ENCODE peak calls at places on chromosomes 16 and 17, in seven cellular contexts. K is mesendoderm, L is IMR-90, R is H1, T is H9, Y is neuronal stem cell, S is mesenchymal stem cell. G is an unnamed sample.

GRCh38 chr17:37844977-37845293 is 79.3 kb upstream of the TBC1D3K start:
- DNase-seq in Y (no peak), L (no peak), S (no peak), R (no peak), T (no peak), K (no peak), G (no peak)

GRCh38 chr16:77877712-77878111 is 89.3 kb downstream of the VAT1L start:
- DNase-seq in S (peak; percentile 89), R (no peak), K (no peak), T (no peak), Y (no peak), L (peak; percentile 97), G (no peak)

GRCh38 chr16:13517856-13518255 is 402.1 kb upstream of the ERCC4 start:
- DNase-seq in L (no peak), Y (no peak), S (no peak), R (no peak), K (no peak), T (no peak), G (no peak)

GRCh38 chr16:67419931-67420330 is 3.7 kb upstream of the ZDHHC1 start:
- DNase-seq in Y (no peak), R (no peak), S (no peak), L (no peak), K (peak; percentile 72), T (no peak), G (no peak)

GRCh38 chr17:43691317-43691693 is 29.6 kb upstream of the MEOX1 start:
- DNase-seq in Y (no peak), R (no peak), K (no peak), S (no peak), L (no peak), T (peak; percentile 36), G (no peak)

GRCh38 chr16:12582696-12583095 is 221.0 kb downstream of the CPPED1 start:
- DNase-seq in S (no peak), Y (no peak), T (no peak), R (no peak), L (no peak), K (no peak), G (no peak)

GRCh38 chr17:38798614-38799500 is 499 bp downstream of the PIP4K2B start:
- DNase-seq in T (peak; percentile 53), L (peak; percentile 35), Y (peak; percentile 17), S (peak; percentile 67), K (peak; percentile 57), R (no peak), G (peak; percentile 27)

GRCh38 chr16:31393056-31393455 is at the start of gene ITGAD:
- DNase-seq in K (no peak), Y (no peak), R (no peak), T (no peak), S (no peak), L (no peak), G (no peak)

GRCh38 chr16:7597677-7598076 is 265.0 kb downstream of the RBFOX1 start:
- DNase-seq in T (no peak), S (no peak), L (no peak), K (no peak), R (no peak), Y (no peak), G (no peak)

GRCh38 chr16:24998201-24998600 is 17.0 kb downstream of the ARHGAP17 start:
- DNase-seq in S (no peak), K (no peak), Y (no peak), L (no peak), R (no peak), T (no peak), G (no peak)

GRCh38 chr16:15658556-15658955 is 8.5 kb downstream of the NDE1 start:
- DNase-seq in L (no peak), S (no peak), R (no peak), K (no peak), Y (no peak), T (no peak), G (no peak)

GRCh38 chr16:80377621-80378020 is 163.2 kb upstream of the DYNLRB2 start:
- DNase-seq in R (no peak), T (no peak), K (no peak), Y (no peak), L (no peak), S (no peak), G (no peak)

GRCh38 chr17:62650587-62650986 is 23.1 kb downstream of the MRC2 start:
- DNase-seq in K (no peak), Y (no peak), L (no peak), S (no peak), T (no peak), R (no peak), G (no peak)

GRCh38 chr17:35291802-35292201 is 48.9 kb downstream of the SLFN5 start:
- DNase-seq in Y (no peak), R (no peak), K (no peak), S (no peak), L (peak; percentile 8), T (no peak), G (peak; percentile 85)

GRCh38 chr17:81419886-81420768 is 24.9 kb downstream of the BAHCC1 start:
- DNase-seq in L (no peak), K (no peak), Y (no peak), S (peak; percentile 50), T (no peak), R (no peak), G (no peak)

GRCh38 chr16:80029706-80030481 is 429.4 kb upstream of the MAF start:
- DNase-seq in L (no peak), S (no peak), K (peak; percentile 77), R (no peak), T (no peak), Y (no peak), G (no peak)

GRCh38 chr17:73182616-73183310 is 10.1 kb upstream of the COG1 start:
- DNase-seq in T (no peak), K (no peak), R (no peak), Y (no peak), L (no peak), S (no peak), G (no peak)

GRCh38 chr16:51039638-51040331 is 111.3 kb downstream of the SALL1 start:
- DNase-seq in Y (no peak), K (no peak), L (no peak), R (no peak), S (no peak), T (no peak), G (no peak)

GRCh38 chr17:66365903-66366302 is 63.5 kb downstream of the PRKCA start:
- DNase-seq in S (no peak), Y (no peak), R (no peak), K (no peak), L (no peak), T (no peak), G (no peak)

GRCh38 chr17:83031321-83031945 is 48.0 kb upstream of the METRNL start:
- DNase-seq in T (no peak), L (no peak), Y (no peak), K (no peak), R (no peak), S (no peak), G (no peak)

GRCh38 chr16:65546353-65546791 is 424.5 kb upstream of the CDH11 start:
- DNase-seq in T (no peak), R (no peak), S (no peak), L (peak; percentile 55), K (peak; percentile 47), Y (no peak), G (no peak)

GRCh38 chr17:79513206-79513605 is 97.6 kb downstream of the RBFOX3 start:
- DNase-seq in R (no peak), L (no peak), S (no peak), Y (no peak), K (no peak), T (no peak), G (no peak)

GRCh38 chr17:63817736-63818385 is 9.4 kb upstream of the PSMC5 start:
- DNase-seq in R (no peak), T (no peak), L (no peak), S (no peak), K (no peak), Y (no peak), G (no peak)
- H3K23ac ChIP-seq in R (no peak overlapping the region), T (no peak overlapping the region), L (no peak overlapping the region), S (no peak overlapping the region), K (no peak overlapping the region), Y (no peak overlapping the region), G (no peak overlapping the region)

GRCh38 chr17:40035162-40035559 is 19.0 kb downstream of the MED24 start:
- DNase-seq in T (peak; percentile 91), Y (peak; percentile 61), L (peak; percentile 47), K (peak; percentile 77), S (peak; percentile 63), R (peak; percentile 91), G (no peak)
- H3K18ac ChIP-seq in T (no peak overlapping the region), Y (no peak overlapping the region), L (no peak overlapping the region), K (no peak overlapping the region), S (no peak overlapping the region), R (no peak overlapping the region), G (no peak overlapping the region)

GRCh38 chr17:10477701-10478100 is 8.3 kb upstream of the MYH4 start:
- DNase-seq in T (no peak), K (peak; percentile 79), R (no peak), L (no peak), Y (no peak), S (no peak), G (no peak)

GRCh38 chr17:10482252-10482651 is 12.9 kb upstream of the MYH4 start:
- DNase-seq in Y (no peak), R (no peak), S (no peak), T (no peak), K (no peak), L (no peak), G (no peak)
- H3K23ac ChIP-seq in Y (no peak overlapping the region), R (no peak overlapping the region), S (no peak overlapping the region), T (no peak overlapping the region), K (no peak overlapping the region), L (no peak overlapping the region), G (no peak overlapping the region)

GRCh38 chr17:28521296-28522085 is 15.3 kb downstream of the FOXN1 start:
- DNase-seq in R (peak; percentile 62), K (no peak), Y (no peak), T (peak; percentile 77), S (no peak), L (no peak), G (no peak)

GRCh38 chr17:28518578-28518977 is 12.4 kb downstream of the FOXN1 start:
- DNase-seq in S (no peak), R (no peak), Y (no peak), L (no peak), T (no peak), K (no peak), G (no peak)

GRCh38 chr17:28520687-28521086 is 14.5 kb downstream of the FOXN1 start:
- DNase-seq in S (no peak), Y (no peak), K (no peak), T (no peak), L (no peak), R (no peak), G (no peak)

GRCh38 chr17:28518132-28518531 is 12.0 kb downstream of the FOXN1 start:
- DNase-seq in S (no peak), K (no peak), T (no peak), R (no peak), Y (no peak), L (no peak), G (no peak)

DNA sequence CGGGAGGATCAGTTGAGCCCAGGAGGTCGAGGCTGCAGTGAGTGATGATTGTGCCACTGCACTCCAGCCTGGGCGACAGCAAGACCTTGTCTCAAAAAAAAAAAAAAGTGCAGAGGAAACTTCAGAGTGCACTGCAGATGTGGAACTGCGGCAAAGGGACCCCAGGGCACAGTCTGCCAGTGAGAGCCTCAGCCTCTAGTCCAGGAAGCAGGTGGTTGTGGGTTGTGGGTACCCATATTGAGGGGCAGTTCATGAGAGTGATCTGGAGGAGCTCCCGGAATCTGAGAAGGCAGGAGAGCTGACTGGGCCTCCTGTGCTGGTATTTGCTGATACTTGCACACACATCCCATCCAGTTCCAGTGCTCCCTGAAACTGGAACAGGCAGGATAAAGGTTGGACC is 13.1 kb downstream of the FOXN1 start:
- DNase-seq in L (no peak), Y (no peak), S (no peak), K (no peak), R (no peak), T (no peak), G (no peak)
- H3K18ac ChIP-seq in L (no peak overlapping the region), Y (no peak overlapping the region), S (no peak overlapping the region), K (no peak overlapping the region), R (no peak overlapping the region), T (no peak overlapping the region), G (no peak overlapping the region)

G was measured in trophoblast cell.